ENCODE peak calls at places on chromosome 18, in six cellular contexts. One of them, this sample, is unnamed.

GRCh38 chr18:9366126-9366714 is 31.6 kb downstream of the TWSG1 start:
- DNase-seq in NCI-H2081: no peak
- DNase-seq in activated gamma-delta T cell treated with Interleukin-2 at 50 U/mL for 16 hours: no peak
- DNase-seq in T-helper 2 cell: no peak
- DNase-seq in Ammon's horn: peak
- DNase-seq in activated T-helper 1 cell treated with anti-CD3 and anti-CD28 coated beads, Interleukin-2, amount 50 U/mL, for 16 hours: no peak
- DNase-seq in this sample: no peak

GRCh38 chr18:47748093-47748796 is 182.2 kb downstream of the SMAD2 start:
- DNase-seq in NCI-H2081: no peak
- DNase-seq in activated gamma-delta T cell treated with Interleukin-2 at 50 U/mL for 16 hours: no peak
- DNase-seq in T-helper 2 cell: no peak
- DNase-seq in Ammon's horn: no peak
- DNase-seq in activated T-helper 1 cell treated with anti-CD3 and anti-CD28 coated beads, Interleukin-2, amount 50 U/mL, for 16 hours: no peak
- DNase-seq in this sample: no peak

GRCh38 chr18:58175122-58175687 is 131.2 kb downstream of the NEDD4L start:
- DNase-seq in NCI-H2081: no peak
- DNase-seq in activated gamma-delta T cell treated with Interleukin-2 at 50 U/mL for 16 hours: no peak
- DNase-seq in T-helper 2 cell: no peak
- DNase-seq in Ammon's horn: no peak
- DNase-seq in activated T-helper 1 cell treated with anti-CD3 and anti-CD28 coated beads, Interleukin-2, amount 50 U/mL, for 16 hours: no peak
- DNase-seq in this sample: no peak

GRCh38 chr18:8635087-8635486 is 25.9 kb downstream of the RAB12 start:
- DNase-seq in NCI-H2081: no peak
- DNase-seq in activated gamma-delta T cell treated with Interleukin-2 at 50 U/mL for 16 hours: no peak
- DNase-seq in T-helper 2 cell: no peak
- DNase-seq in Ammon's horn: no peak
- DNase-seq in activated T-helper 1 cell treated with anti-CD3 and anti-CD28 coated beads, Interleukin-2, amount 50 U/mL, for 16 hours: no peak
- DNase-seq in this sample: no peak

GRCh38 chr18:34734048-34734447 is 23.9 kb downstream of the DTNA start:
- DNase-seq in NCI-H2081: no peak
- DNase-seq in activated gamma-delta T cell treated with Interleukin-2 at 50 U/mL for 16 hours: no peak
- DNase-seq in T-helper 2 cell: no peak
- DNase-seq in Ammon's horn: no peak
- DNase-seq in activated T-helper 1 cell treated with anti-CD3 and anti-CD28 coated beads, Interleukin-2, amount 50 U/mL, for 16 hours: no peak
- DNase-seq in this sample: no peak

GRCh38 chr18:3869848-3870247 is 419.9 kb downstream of the TGIF1 start:
- DNase-seq in NCI-H2081: peak
- DNase-seq in activated gamma-delta T cell treated with Interleukin-2 at 50 U/mL for 16 hours: no peak
- DNase-seq in T-helper 2 cell: peak
- DNase-seq in Ammon's horn: peak
- DNase-seq in activated T-helper 1 cell treated with anti-CD3 and anti-CD28 coated beads, Interleukin-2, amount 50 U/mL, for 16 hours: no peak
- DNase-seq in this sample: no peak

GRCh38 chr18:8153887-8154583 is 455.2 kb upstream of the RAB12 start:
- DNase-seq in NCI-H2081: no peak
- DNase-seq in activated gamma-delta T cell treated with Interleukin-2 at 50 U/mL for 16 hours: no peak
- DNase-seq in T-helper 2 cell: no peak
- DNase-seq in Ammon's horn: no peak
- DNase-seq in activated T-helper 1 cell treated with anti-CD3 and anti-CD28 coated beads, Interleukin-2, amount 50 U/mL, for 16 hours: no peak
- DNase-seq in this sample: no peak

GRCh38 chr18:54359233-54359632 is 1.5 kb downstream of the C18orf54 start:
- DNase-seq in NCI-H2081: no peak
- DNase-seq in activated gamma-delta T cell treated with Interleukin-2 at 50 U/mL for 16 hours: no peak
- DNase-seq in T-helper 2 cell: no peak
- DNase-seq in Ammon's horn: no peak
- DNase-seq in activated T-helper 1 cell treated with anti-CD3 and anti-CD28 coated beads, Interleukin-2, amount 50 U/mL, for 16 hours: no peak
- DNase-seq in this sample: no peak

This sample was measured in effector memory CD8-positive, alpha-beta T cell.